ENCODE peak calls at places on chromosomes 1 and 21, in four cellular contexts. One of them, this sample, is unnamed.

GRCh38 chr1:220511785-220512184 is 16.2 kb upstream of the MARK1 start:
- DNase-seq in CD8-positive, alpha-beta memory T cell: no peak
- DNase-seq in PC-9: peak; percentile 19
- DNase-seq in upper lobe of right lung: peak; percentile 66
- DNase-seq in this sample: no peak

GRCh38 chr1:24009406-24009805 is 29.3 kb upstream of the SRSF10 start:
- DNase-seq in CD8-positive, alpha-beta memory T cell: no peak
- DNase-seq in PC-9: peak; percentile 53
- DNase-seq in upper lobe of right lung: no peak
- DNase-seq in this sample: peak; percentile 32

GRCh38 chr1:85463666-85464496 is 1.1 kb downstream of the DDAH1 start:
- DNase-seq in CD8-positive, alpha-beta memory T cell: no peak
- DNase-seq in PC-9: no peak
- DNase-seq in upper lobe of right lung: no peak
- DNase-seq in this sample: no peak

GRCh38 chr1:48817505-48818114 is 40.9 kb upstream of the BEND5 start:
- DNase-seq in CD8-positive, alpha-beta memory T cell: no peak
- DNase-seq in PC-9: peak; percentile 14
- DNase-seq in upper lobe of right lung: peak; percentile 71
- DNase-seq in this sample: peak; percentile 33

GRCh38 chr1:220487297-220487820 is 40.6 kb upstream of the MARK1 start:
- DNase-seq in CD8-positive, alpha-beta memory T cell: no peak
- DNase-seq in PC-9: peak; percentile 68
- DNase-seq in upper lobe of right lung: no peak
- DNase-seq in this sample: peak; percentile 54

GRCh38 chr1:119587328-119587727 is 60.7 kb downstream of the ZNF697 start:
- DNase-seq in CD8-positive, alpha-beta memory T cell: no peak
- DNase-seq in PC-9: peak; percentile 24
- DNase-seq in upper lobe of right lung: no peak
- DNase-seq in this sample: peak; percentile 53

GRCh38 chr21:14482165-14482564 is 64.0 kb downstream of the SAMSN1 start:
- DNase-seq in CD8-positive, alpha-beta memory T cell: no peak
- DNase-seq in PC-9: no peak
- DNase-seq in upper lobe of right lung: no peak
- DNase-seq in this sample: no peak

GRCh38 chr1:57218487-57219079 is 205.3 kb downstream of the DAB1 start:
- DNase-seq in CD8-positive, alpha-beta memory T cell: no peak
- DNase-seq in PC-9: no peak
- DNase-seq in upper lobe of right lung: no peak
- DNase-seq in this sample: peak; percentile 18

GRCh38 chr1:235067396-235068154 is 61.1 kb downstream of the TOMM20 start:
- DNase-seq in CD8-positive, alpha-beta memory T cell: no peak
- DNase-seq in PC-9: peak; percentile 98
- DNase-seq in upper lobe of right lung: peak; percentile 87
- DNase-seq in this sample: peak; percentile 97

GRCh38 chr1:145824499-145824842 is 471 bp downstream of the POLR3C start:
- DNase-seq in CD8-positive, alpha-beta memory T cell: no peak
- DNase-seq in PC-9: no peak
- DNase-seq in upper lobe of right lung: no peak
- DNase-seq in this sample: no peak

GRCh38 chr1:113123737-113124136 is 50.7 kb downstream of the LRIG2 start:
- DNase-seq in CD8-positive, alpha-beta memory T cell: no peak
- DNase-seq in PC-9: no peak
- DNase-seq in upper lobe of right lung: no peak
- DNase-seq in this sample: peak; percentile 52

GRCh38 chr1:202501281-202501680 is 152.8 kb downstream of the PPP1R12B start:
- DNase-seq in CD8-positive, alpha-beta memory T cell: no peak
- DNase-seq in PC-9: peak; percentile 3
- DNase-seq in upper lobe of right lung: no peak
- DNase-seq in this sample: peak; percentile 34

GRCh38 chr1:215568287-215568692 is 1.2 kb downstream of the KCTD3 start:
- DNase-seq in CD8-positive, alpha-beta memory T cell: no peak
- DNase-seq in PC-9: no peak
- DNase-seq in upper lobe of right lung: no peak
- DNase-seq in this sample: peak; percentile 28

GRCh38 chr1:44713321-44713781 is 17.6 kb downstream of the RNU5D-1 start:
- DNase-seq in CD8-positive, alpha-beta memory T cell: no peak
- DNase-seq in PC-9: peak; percentile 77
- DNase-seq in upper lobe of right lung: no peak
- DNase-seq in this sample: no peak

GRCh38 chr1:155454096-155454495 is 108.5 kb downstream of the ASH1L start:
- DNase-seq in CD8-positive, alpha-beta memory T cell: no peak
- DNase-seq in PC-9: no peak
- DNase-seq in upper lobe of right lung: no peak
- DNase-seq in this sample: peak; percentile 31

GRCh38 chr1:24181619-24182018 is 5.5 kb downstream of the IFNLR1 start:
- DNase-seq in CD8-positive, alpha-beta memory T cell: no peak
- DNase-seq in PC-9: no peak
- DNase-seq in upper lobe of right lung: no peak
- DNase-seq in this sample: no peak

GRCh38 chr1:15345711-15346355 is 63.9 kb upstream of the EFHD2 start:
- DNase-seq in CD8-positive, alpha-beta memory T cell: peak; percentile 81
- DNase-seq in PC-9: peak; percentile 81
- DNase-seq in upper lobe of right lung: peak; percentile 86
- DNase-seq in this sample: no peak

GRCh38 chr21:15421521-15421920 is 308.3 kb upstream of the USP25 start:
- DNase-seq in CD8-positive, alpha-beta memory T cell: no peak
- DNase-seq in PC-9: no peak
- DNase-seq in upper lobe of right lung: no peak
- DNase-seq in this sample: no peak

GRCh38 chr21:33198346-33199135 is 31.2 kb upstream of the IFNAR2 start:
- DNase-seq in CD8-positive, alpha-beta memory T cell: no peak
- DNase-seq in PC-9: no peak
- DNase-seq in upper lobe of right lung: no peak
- DNase-seq in this sample: no peak

GRCh38 chr1:116123837-116124533 is 12.8 kb downstream of the MAB21L3 start:
- DNase-seq in CD8-positive, alpha-beta memory T cell: no peak
- DNase-seq in PC-9: no peak
- DNase-seq in upper lobe of right lung: no peak
- DNase-seq in this sample: no peak
- H3K27ac ChIP-seq in CD8-positive, alpha-beta memory T cell: no peak overlapping the region
- H3K27ac ChIP-seq in PC-9: no peak overlapping the region
- H3K27ac ChIP-seq in upper lobe of right lung: no peak overlapping the region
- H3K27ac ChIP-seq in this sample: no peak overlapping the region

GRCh38 chr21:45894891-45895777 is 86.4 kb upstream of the COL6A1 start:
- DNase-seq in CD8-positive, alpha-beta memory T cell: peak; percentile 18
- DNase-seq in PC-9: no peak
- DNase-seq in upper lobe of right lung: no peak
- DNase-seq in this sample: no peak
- H3K4me3 ChIP-seq in CD8-positive, alpha-beta memory T cell: no peak overlapping the region
- H3K4me3 ChIP-seq in PC-9: no peak overlapping the region
- H3K4me3 ChIP-seq in upper lobe of right lung: no peak overlapping the region
- H3K4me3 ChIP-seq in this sample: no peak overlapping the region

GRCh38 chr1:232614811-232615210 is 15.1 kb downstream of the SIPA1L2 start:
- DNase-seq in CD8-positive, alpha-beta memory T cell: no peak
- DNase-seq in PC-9: no peak
- DNase-seq in upper lobe of right lung: no peak
- DNase-seq in this sample: no peak

GRCh38 chr1:232611834-232612233 is 18.1 kb downstream of the SIPA1L2 start:
- DNase-seq in CD8-positive, alpha-beta memory T cell: no peak
- DNase-seq in PC-9: no peak
- DNase-seq in upper lobe of right lung: peak; percentile 47
- DNase-seq in this sample: no peak

GRCh38 chr1:232615401-232615800 is 14.5 kb downstream of the SIPA1L2 start:
- DNase-seq in CD8-positive, alpha-beta memory T cell: no peak
- DNase-seq in PC-9: no peak
- DNase-seq in upper lobe of right lung: no peak
- DNase-seq in this sample: no peak

GRCh38 chr1:232617237-232617636 is 12.7 kb downstream of the SIPA1L2 start:
- DNase-seq in CD8-positive, alpha-beta memory T cell: no peak
- DNase-seq in PC-9: no peak
- DNase-seq in upper lobe of right lung: no peak
- DNase-seq in this sample: no peak

DNA sequence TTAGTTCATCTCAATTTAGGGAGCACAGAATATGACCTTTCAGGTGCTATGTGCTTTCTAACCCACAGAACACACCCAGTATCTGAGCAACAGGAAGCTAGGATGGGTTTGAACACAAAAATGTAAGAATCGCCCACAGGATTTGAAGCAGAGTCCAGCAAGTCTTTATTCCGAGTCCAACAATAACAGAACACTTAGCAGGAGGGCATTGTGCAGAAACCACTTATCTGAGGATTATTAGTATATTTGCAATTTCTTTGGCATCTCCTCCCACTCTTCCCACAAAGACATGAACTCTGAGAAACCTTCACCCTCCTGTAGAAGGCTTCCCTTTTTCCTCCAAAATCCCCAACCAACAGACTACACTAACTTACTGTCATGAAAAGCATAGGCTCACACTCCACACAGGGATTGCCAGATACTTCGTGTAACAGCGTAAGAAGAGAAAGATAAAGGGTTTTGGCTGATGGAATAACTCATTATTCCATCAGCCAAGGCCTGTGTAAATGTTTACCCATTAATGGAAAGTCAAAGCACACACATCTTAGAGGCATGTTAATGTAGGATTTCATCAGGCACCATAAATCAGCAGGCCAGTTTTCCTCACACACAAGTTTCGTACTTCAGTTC is 16.1 kb downstream of the SIPA1L2 start:
- DNase-seq in CD8-positive, alpha-beta memory T cell: no peak
- DNase-seq in PC-9: no peak
- DNase-seq in upper lobe of right lung: no peak
- DNase-seq in this sample: peak; percentile 88
- H3K27ac ChIP-seq in CD8-positive, alpha-beta memory T cell: no peak overlapping the region
- H3K27ac ChIP-seq in PC-9: no peak overlapping the region
- H3K27ac ChIP-seq in upper lobe of right lung: no peak overlapping the region
- H3K27ac ChIP-seq in this sample: no peak overlapping the region

GRCh38 chr1:94326329-94326728 is 88.9 kb upstream of the ARHGAP29 start:
- DNase-seq in CD8-positive, alpha-beta memory T cell: no peak
- DNase-seq in PC-9: peak; percentile 34
- DNase-seq in upper lobe of right lung: no peak
- DNase-seq in this sample: no peak

GRCh38 chr1:94325379-94326302 is 88.3 kb upstream of the ARHGAP29 start:
- DNase-seq in CD8-positive, alpha-beta memory T cell: no peak
- DNase-seq in PC-9: peak; percentile 79
- DNase-seq in upper lobe of right lung: no peak
- DNase-seq in this sample: peak; percentile 98

GRCh38 chr1:94322696-94323095 is 85.3 kb upstream of the ARHGAP29 start:
- DNase-seq in CD8-positive, alpha-beta memory T cell: no peak
- DNase-seq in PC-9: peak; percentile 80
- DNase-seq in upper lobe of right lung: no peak
- DNase-seq in this sample: peak; percentile 55

GRCh38 chr1:94323311-94324167 is 86.2 kb upstream of the ARHGAP29 start:
- DNase-seq in CD8-positive, alpha-beta memory T cell: no peak
- DNase-seq in PC-9: no peak
- DNase-seq in upper lobe of right lung: no peak
- DNase-seq in this sample: no peak

DNA sequence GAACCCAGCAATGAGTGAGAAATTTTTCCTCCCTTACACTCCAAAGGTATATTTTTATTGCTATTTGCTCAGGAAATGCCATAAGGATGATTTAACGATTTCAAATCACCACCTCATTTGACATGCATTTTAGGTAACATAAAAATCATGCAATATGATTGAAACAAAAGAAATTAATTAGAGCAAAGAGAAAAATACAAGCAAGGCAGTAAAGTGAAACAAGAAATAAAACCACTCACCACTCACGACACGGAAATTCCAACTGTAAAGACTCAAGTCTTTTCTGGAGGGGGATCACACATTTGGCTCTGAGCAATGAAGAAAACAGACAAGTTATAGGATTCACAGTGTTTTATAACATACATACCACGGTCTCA is 86.8 kb upstream of the ARHGAP29 start:
- DNase-seq in CD8-positive, alpha-beta memory T cell: no peak
- DNase-seq in PC-9: no peak
- DNase-seq in upper lobe of right lung: no peak
- DNase-seq in this sample: no peak
- H3K4me3 ChIP-seq in CD8-positive, alpha-beta memory T cell: no peak overlapping the region
- H3K4me3 ChIP-seq in PC-9: peak overlapping the region; percentile 39
- H3K4me3 ChIP-seq in upper lobe of right lung: no peak overlapping the region
- H3K4me3 ChIP-seq in this sample: no peak overlapping the region

GRCh38 chr1:166920561-166921475 is 44.8 kb upstream of the TADA1 start:
- DNase-seq in CD8-positive, alpha-beta memory T cell: no peak
- DNase-seq in PC-9: no peak
- DNase-seq in upper lobe of right lung: peak; percentile 60
- DNase-seq in this sample: no peak

GRCh38 chr1:166927701-166928100 is 47.6 kb downstream of the ILDR2 start:
- DNase-seq in CD8-positive, alpha-beta memory T cell: no peak
- DNase-seq in PC-9: no peak
- DNase-seq in upper lobe of right lung: no peak
- DNase-seq in this sample: no peak

GRCh38 chr1:166925791-166926483 is 49.4 kb downstream of the ILDR2 start:
- DNase-seq in CD8-positive, alpha-beta memory T cell: no peak
- DNase-seq in PC-9: peak; percentile 14
- DNase-seq in upper lobe of right lung: no peak
- DNase-seq in this sample: peak; percentile 88

GRCh38 chr1:166924829-166925541 is 48.9 kb upstream of the TADA1 start:
- DNase-seq in CD8-positive, alpha-beta memory T cell: no peak
- DNase-seq in PC-9: no peak
- DNase-seq in upper lobe of right lung: no peak
- DNase-seq in this sample: peak; percentile 9
- H3K27ac ChIP-seq in CD8-positive, alpha-beta memory T cell: no peak overlapping the region
- H3K27ac ChIP-seq in PC-9: no peak overlapping the region
- H3K27ac ChIP-seq in upper lobe of right lung: no peak overlapping the region
- H3K27ac ChIP-seq in this sample: peak overlapping the region; percentile 18

GRCh38 chr1:63772876-63773275 is 941 bp upstream of the ROR1 start:
- DNase-seq in CD8-positive, alpha-beta memory T cell: no peak
- DNase-seq in PC-9: no peak
- DNase-seq in upper lobe of right lung: no peak
- DNase-seq in this sample: no peak

GRCh38 chr1:63773815-63774616 is at the start of gene ROR1:
- DNase-seq in CD8-positive, alpha-beta memory T cell: no peak
- DNase-seq in PC-9: peak; percentile 91
- DNase-seq in upper lobe of right lung: peak; percentile 94
- DNase-seq in this sample: peak; percentile 85

GRCh38 chr1:63774617-63775417 is 1.0 kb downstream of the ROR1 start:
- DNase-seq in CD8-positive, alpha-beta memory T cell: no peak
- DNase-seq in PC-9: peak; percentile 43
- DNase-seq in upper lobe of right lung: peak; percentile 79
- DNase-seq in this sample: peak; percentile 33

GRCh38 chr1:63772201-63772600 is 1.6 kb upstream of the ROR1 start:
- DNase-seq in CD8-positive, alpha-beta memory T cell: no peak
- DNase-seq in PC-9: peak; percentile 34
- DNase-seq in upper lobe of right lung: no peak
- DNase-seq in this sample: no peak

GRCh38 chr1:63773496-63773814 is 362 bp upstream of the ROR1 start:
- DNase-seq in CD8-positive, alpha-beta memory T cell: no peak
- DNase-seq in PC-9: no peak
- DNase-seq in upper lobe of right lung: no peak
- DNase-seq in this sample: no peak
- H3K4me3 ChIP-seq in CD8-positive, alpha-beta memory T cell: no peak overlapping the region
- H3K4me3 ChIP-seq in PC-9: peak overlapping the region; percentile 93
- H3K4me3 ChIP-seq in upper lobe of right lung: peak overlapping the region; percentile 74
- H3K4me3 ChIP-seq in this sample: peak overlapping the region; percentile 76